ENCODE peak calls at places on chromosomes 5 and 9, in five cellular contexts. One of them, this sample, is unnamed.

GRCh38 chr9:127586537-127586936 is 25.5 kb upstream of the STXBP1 start:
- DNase-seq in ovary: peak; percentile 87
- DNase-seq in NB4: peak; percentile 76
- DNase-seq in left ventricle myocardium inferior: peak; percentile 72
- DNase-seq in fibroblast of the aortic adventitia: peak; percentile 88
- DNase-seq in this sample: peak; percentile 91

GRCh38 chr5:37735649-37736347 is 104.0 kb downstream of the GDNF start:
- DNase-seq in ovary: no peak
- DNase-seq in NB4: no peak
- DNase-seq in left ventricle myocardium inferior: no peak
- DNase-seq in fibroblast of the aortic adventitia: no peak
- DNase-seq in this sample: no peak

GRCh38 chr9:131598121-131598520 is 52.8 kb downstream of the PRRT1B start:
- DNase-seq in ovary: no peak
- DNase-seq in NB4: peak; percentile 99
- DNase-seq in left ventricle myocardium inferior: peak; percentile 55
- DNase-seq in fibroblast of the aortic adventitia: no peak
- DNase-seq in this sample: peak; percentile 36

GRCh38 chr5:60792438-60792837 is 51.6 kb downstream of the ELOVL7 start:
- DNase-seq in ovary: no peak
- DNase-seq in NB4: no peak
- DNase-seq in left ventricle myocardium inferior: no peak
- DNase-seq in fibroblast of the aortic adventitia: no peak
- DNase-seq in this sample: no peak

GRCh38 chr9:3343671-3344070 is 182.1 kb downstream of the RFX3 start:
- DNase-seq in ovary: no peak
- DNase-seq in NB4: no peak
- DNase-seq in left ventricle myocardium inferior: no peak
- DNase-seq in fibroblast of the aortic adventitia: no peak
- DNase-seq in this sample: no peak

GRCh38 chr5:35237580-35238376 is 7.5 kb upstream of the PRLR start:
- DNase-seq in ovary: no peak
- DNase-seq in NB4: no peak
- DNase-seq in left ventricle myocardium inferior: no peak
- DNase-seq in fibroblast of the aortic adventitia: no peak
- DNase-seq in this sample: no peak

GRCh38 chr5:112779531-112779930 is 41.8 kb downstream of the APC start:
- DNase-seq in ovary: no peak
- DNase-seq in NB4: peak; percentile 29
- DNase-seq in left ventricle myocardium inferior: no peak
- DNase-seq in fibroblast of the aortic adventitia: peak; percentile 88
- DNase-seq in this sample: no peak

GRCh38 chr5:67149933-67150523 is 46.6 kb downstream of the CD180 start:
- DNase-seq in ovary: no peak
- DNase-seq in NB4: no peak
- DNase-seq in left ventricle myocardium inferior: no peak
- DNase-seq in fibroblast of the aortic adventitia: peak; percentile 70
- DNase-seq in this sample: no peak

GRCh38 chr9:94912700-94913249 is 186.3 kb downstream of the AOPEP start:
- DNase-seq in ovary: no peak
- DNase-seq in NB4: no peak
- DNase-seq in left ventricle myocardium inferior: no peak
- DNase-seq in fibroblast of the aortic adventitia: peak; percentile 92
- DNase-seq in this sample: no peak

GRCh38 chr9:97889941-97890557 is 32.3 kb downstream of the TRMO start:
- DNase-seq in ovary: no peak
- DNase-seq in NB4: peak; percentile 57
- DNase-seq in left ventricle myocardium inferior: no peak
- DNase-seq in fibroblast of the aortic adventitia: peak; percentile 19
- DNase-seq in this sample: peak; percentile 71

GRCh38 chr9:99906403-99907207 is at the start of gene STX17:
- DNase-seq in ovary: peak; percentile 88
- DNase-seq in NB4: peak; percentile 77
- DNase-seq in left ventricle myocardium inferior: peak; percentile 80
- DNase-seq in fibroblast of the aortic adventitia: peak; percentile 73
- DNase-seq in this sample: peak; percentile 87

GRCh38 chr5:84436866-84437265 is 52.2 kb upstream of the EDIL3 start:
- DNase-seq in ovary: no peak
- DNase-seq in NB4: no peak
- DNase-seq in left ventricle myocardium inferior: no peak
- DNase-seq in fibroblast of the aortic adventitia: peak; percentile 30
- DNase-seq in this sample: no peak

GRCh38 chr9:116594552-116594951 is 92.6 kb upstream of the TRIM32 start:
- DNase-seq in ovary: no peak
- DNase-seq in NB4: no peak
- DNase-seq in left ventricle myocardium inferior: no peak
- DNase-seq in fibroblast of the aortic adventitia: peak; percentile 91
- DNase-seq in this sample: no peak

GRCh38 chr5:92861531-92862285 is 719.3 kb downstream of the NR2F1-AS1 start:
- DNase-seq in ovary: no peak
- DNase-seq in NB4: no peak
- DNase-seq in left ventricle myocardium inferior: no peak
- DNase-seq in fibroblast of the aortic adventitia: no peak
- DNase-seq in this sample: no peak
- TF ChIP-seq CTCF in ovary: no peak
- TF ChIP-seq CTCF in NB4: no peak
- TF ChIP-seq CTCF in left ventricle myocardium inferior: no peak
- TF ChIP-seq CTCF in fibroblast of the aortic adventitia: no peak
- TF ChIP-seq CTCF in this sample: no peak

GRCh38 chr5:139552893-139553575 is 8.1 kb upstream of the UBE2D2 start:
- DNase-seq in ovary: no peak
- DNase-seq in NB4: no peak
- DNase-seq in left ventricle myocardium inferior: no peak
- DNase-seq in fibroblast of the aortic adventitia: no peak
- DNase-seq in this sample: no peak

GRCh38 chr5:139561655-139562451 is 714 bp downstream of the UBE2D2 start:
- DNase-seq in ovary: peak; percentile 59
- DNase-seq in NB4: peak; percentile 65
- DNase-seq in left ventricle myocardium inferior: no peak
- DNase-seq in fibroblast of the aortic adventitia: peak; percentile 37
- DNase-seq in this sample: peak; percentile 26

GRCh38 chr5:139554264-139554663 is 6.9 kb upstream of the UBE2D2 start:
- DNase-seq in ovary: no peak
- DNase-seq in NB4: no peak
- DNase-seq in left ventricle myocardium inferior: no peak
- DNase-seq in fibroblast of the aortic adventitia: no peak
- DNase-seq in this sample: no peak

GRCh38 chr5:139560752-139561654 is at the start of gene UBE2D2:
- DNase-seq in ovary: peak; percentile 99
- DNase-seq in NB4: peak; percentile 99
- DNase-seq in left ventricle myocardium inferior: peak; percentile 97
- DNase-seq in fibroblast of the aortic adventitia: peak; percentile 98
- DNase-seq in this sample: peak; percentile 96

GRCh38 chr5:139557811-139558210 is 3.3 kb upstream of the UBE2D2 start:
- DNase-seq in ovary: no peak
- DNase-seq in NB4: no peak
- DNase-seq in left ventricle myocardium inferior: no peak
- DNase-seq in fibroblast of the aortic adventitia: no peak
- DNase-seq in this sample: no peak
- H3K4me3 ChIP-seq in ovary: no peak overlapping the region
- H3K4me3 ChIP-seq in NB4: no peak overlapping the region
- H3K4me3 ChIP-seq in left ventricle myocardium inferior: no peak overlapping the region
- H3K4me3 ChIP-seq in fibroblast of the aortic adventitia: no peak overlapping the region
- H3K4me3 ChIP-seq in this sample: no peak overlapping the region

DNA sequence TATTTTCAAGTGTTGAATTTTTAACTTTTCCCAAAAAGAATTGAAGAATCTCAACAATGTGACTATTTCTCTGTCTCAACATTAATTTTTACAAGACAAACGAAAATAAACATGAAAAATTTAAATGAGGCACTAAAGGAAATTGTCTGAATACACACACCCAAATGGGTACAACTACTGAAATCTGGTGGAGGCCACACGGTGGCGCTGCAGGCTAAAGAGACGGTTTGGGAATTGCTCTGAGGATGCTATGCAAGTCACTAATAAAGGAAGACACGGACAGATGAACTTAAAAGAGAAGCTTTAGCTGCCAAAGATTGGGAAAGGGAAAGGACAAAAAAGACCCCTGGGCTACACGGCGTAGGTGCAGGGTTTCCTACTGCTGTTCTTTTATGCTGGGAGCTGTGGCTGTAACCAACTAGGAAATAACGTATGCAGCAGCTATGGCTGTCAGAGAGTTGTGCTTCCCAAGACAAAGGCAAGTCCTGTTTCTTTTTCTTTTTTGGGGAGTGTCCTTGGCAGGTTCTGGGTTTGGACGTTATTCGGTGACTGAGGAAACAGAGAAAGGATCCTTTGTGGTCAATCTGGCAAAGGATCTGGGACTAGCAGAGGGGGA is at the start of gene PCDHB10:
- DNase-seq in ovary: no peak
- DNase-seq in NB4: peak; percentile 61
- DNase-seq in left ventricle myocardium inferior: no peak
- DNase-seq in fibroblast of the aortic adventitia: peak; percentile 9
- DNase-seq in this sample: peak; percentile 76
- TF ChIP-seq CTCF in ovary: no peak
- TF ChIP-seq CTCF in NB4: peak; percentile 78
- TF ChIP-seq CTCF in left ventricle myocardium inferior: peak; percentile 49
- TF ChIP-seq CTCF in fibroblast of the aortic adventitia: peak; percentile 28
- TF ChIP-seq CTCF in this sample: peak; percentile 71

GRCh38 chr9:33032292-33032691 is 7.2 kb downstream of the DNAJA1 start:
- DNase-seq in ovary: no peak
- DNase-seq in NB4: no peak
- DNase-seq in left ventricle myocardium inferior: no peak
- DNase-seq in fibroblast of the aortic adventitia: no peak
- DNase-seq in this sample: no peak

GRCh38 chr9:33030285-33030684 is 5.2 kb downstream of the DNAJA1 start:
- DNase-seq in ovary: no peak
- DNase-seq in NB4: no peak
- DNase-seq in left ventricle myocardium inferior: no peak
- DNase-seq in fibroblast of the aortic adventitia: no peak
- DNase-seq in this sample: no peak

GRCh38 chr9:33032865-33033264 is 7.8 kb downstream of the DNAJA1 start:
- DNase-seq in ovary: no peak
- DNase-seq in NB4: no peak
- DNase-seq in left ventricle myocardium inferior: no peak
- DNase-seq in fibroblast of the aortic adventitia: no peak
- DNase-seq in this sample: no peak

GRCh38 chr9:33025572-33026347 is 687 bp downstream of the DNAJA1 start:
- DNase-seq in ovary: peak; percentile 77
- DNase-seq in NB4: peak; percentile 89
- DNase-seq in left ventricle myocardium inferior: peak; percentile 51
- DNase-seq in fibroblast of the aortic adventitia: peak; percentile 41
- DNase-seq in this sample: peak; percentile 72

DNA sequence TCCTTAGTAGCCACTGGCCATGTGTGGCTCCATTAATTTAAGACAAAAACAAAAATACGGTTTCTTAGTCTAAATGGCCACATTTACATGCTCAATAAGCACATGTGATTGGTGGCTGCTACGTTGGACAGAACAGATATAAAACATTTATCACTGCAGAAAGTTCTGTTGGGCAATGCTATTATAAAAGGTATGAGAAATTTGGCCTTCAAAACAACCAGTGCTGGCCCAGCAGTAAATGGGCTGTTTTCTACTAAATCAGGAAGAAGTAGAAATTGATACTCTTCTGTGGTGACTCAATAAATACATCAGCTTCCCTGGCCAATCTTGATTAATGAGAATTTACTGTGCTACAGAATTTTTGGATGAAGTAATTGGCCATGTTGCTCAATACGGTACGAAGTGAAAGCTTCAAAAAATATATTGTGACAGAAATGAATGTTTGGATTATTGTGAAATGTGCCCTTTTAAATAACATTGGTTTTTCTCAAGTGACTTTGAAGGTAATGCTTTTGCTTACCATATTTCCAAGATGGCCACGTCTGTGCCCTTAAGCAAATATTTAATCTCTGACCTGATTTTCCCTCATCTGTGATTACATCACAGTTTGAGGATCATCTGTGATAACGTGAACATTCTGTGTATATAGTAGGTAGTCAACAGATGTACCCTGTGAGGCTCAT is 4.2 kb downstream of the DNAJA1 start:
- DNase-seq in ovary: no peak
- DNase-seq in NB4: peak; percentile 62
- DNase-seq in left ventricle myocardium inferior: no peak
- DNase-seq in fibroblast of the aortic adventitia: peak; percentile 78
- DNase-seq in this sample: no peak
- H3K4me3 ChIP-seq in ovary: no peak overlapping the region
- H3K4me3 ChIP-seq in NB4: peak overlapping the region; percentile 86
- H3K4me3 ChIP-seq in left ventricle myocardium inferior: peak overlapping the region; percentile 6
- H3K4me3 ChIP-seq in fibroblast of the aortic adventitia: no peak overlapping the region
- H3K4me3 ChIP-seq in this sample: no peak overlapping the region

GRCh38 chr9:21056931-21057330 is 20.8 kb downstream of the IFNB1 start:
- DNase-seq in ovary: no peak
- DNase-seq in NB4: no peak
- DNase-seq in left ventricle myocardium inferior: no peak
- DNase-seq in fibroblast of the aortic adventitia: no peak
- DNase-seq in this sample: no peak

GRCh38 chr9:21060919-21061561 is 16.7 kb downstream of the IFNB1 start:
- DNase-seq in ovary: no peak
- DNase-seq in NB4: peak; percentile 69
- DNase-seq in left ventricle myocardium inferior: no peak
- DNase-seq in fibroblast of the aortic adventitia: peak; percentile 25
- DNase-seq in this sample: no peak
- TF ChIP-seq CTCF in ovary: no peak
- TF ChIP-seq CTCF in NB4: no peak
- TF ChIP-seq CTCF in left ventricle myocardium inferior: no peak
- TF ChIP-seq CTCF in fibroblast of the aortic adventitia: no peak
- TF ChIP-seq CTCF in this sample: no peak

This sample was measured in WERI-Rb-1.